ENCODE peak calls at places on chromosomes 13 and 19, in eight cellular contexts. H is tibial nerve; X is bronchial epithelial cell; K is CD4-positive, alpha-beta memory T cell; M is IMR-90; W is NT2/D1; E is heart right ventricle; A is CD8-positive, alpha-beta T cell. F is an unnamed sample.
A peak's percentile ranks its signal among the peaks of the same experiment; 100 is the strongest.

GRCh38 chr13:113551081-113552000 is 33.2 kb upstream of the TFDP1 start:
- DNase-seq in H (no peak), X (no peak), K (no peak), M (no peak), W (no peak), E (no peak), A (no peak), F (peak; percentile 38)

GRCh38 chr13:98300956-98301641 is 124.0 kb upstream of the RNF113B start:
- DNase-seq in H (no peak), X (peak; percentile 33), K (no peak), M (peak; percentile 82), W (no peak), E (no peak), A (no peak), F (no peak)

GRCh38 chr19:36916991-36917390 is 859 bp downstream of the ZNF568 start:
- DNase-seq in H (no peak), X (peak; percentile 20), K (no peak), M (peak; percentile 33), W (no peak), E (no peak), A (no peak), F (no peak)

GRCh38 chr13:45798851-45799250 is 52.7 kb downstream of the SIAH3 start:
- DNase-seq in H (no peak), X (no peak), K (no peak), M (no peak), W (no peak), E (no peak), A (no peak), F (no peak)

GRCh38 chr13:20475927-20476691 is 49.5 kb downstream of the CRYL1 start:
- DNase-seq in H (no peak), X (no peak), K (peak; percentile 87), M (no peak), W (no peak), E (no peak), A (peak; percentile 59), F (no peak)

GRCh38 chr13:64311112-64311511 is 2895.5 kb upstream of the PCDH20 start:
- DNase-seq in H (no peak), X (no peak), K (no peak), M (no peak), W (no peak), E (no peak), A (no peak), F (no peak)

GRCh38 chr19:1259873-1260748 is 9.0 kb upstream of the CIRBP start:
- DNase-seq in H (no peak), X (peak; percentile 68), K (peak; percentile 46), M (no peak), W (no peak), E (no peak), A (no peak), F (no peak)

GRCh38 chr13:101514695-101515275 is 62.3 kb downstream of the ITGBL1 start:
- DNase-seq in H (peak; percentile 81), X (peak; percentile 61), K (peak; percentile 32), M (peak; percentile 68), W (no peak), E (peak; percentile 23), A (no peak), F (no peak)

GRCh38 chr19:42216653-42217521 is 590 bp downstream of the DEDD2 start:
- DNase-seq in H (no peak), X (no peak), K (no peak), M (peak; percentile 16), W (peak; percentile 20), E (peak; percentile 20), A (no peak), F (no peak)

GRCh38 chr19:49887037-49887652 is 9.5 kb downstream of the IL4I1 start:
- DNase-seq in H (no peak), X (no peak), K (no peak), M (no peak), W (no peak), E (peak; percentile 19), A (no peak), F (no peak)

GRCh38 chr19:3058009-3058820 is 4.1 kb downstream of the TLE5 start:
- DNase-seq in H (no peak), X (no peak), K (no peak), M (no peak), W (no peak), E (no peak), A (no peak), F (no peak)

GRCh38 chr19:3057275-3057714 is 5.0 kb downstream of the TLE5 start:
- DNase-seq in H (peak; percentile 69), X (peak; percentile 23), K (no peak), M (no peak), W (no peak), E (peak; percentile 86), A (no peak), F (peak; percentile 90)

GRCh38 chr19:3054972-3055740 is 7.1 kb downstream of the TLE5 start:
- DNase-seq in H (no peak), X (peak; percentile 82), K (no peak), M (peak; percentile 17), W (no peak), E (no peak), A (no peak), F (no peak)

GRCh38 chr19:3055741-3056453 is 6.4 kb downstream of the TLE5 start:
- DNase-seq in H (no peak), X (peak; percentile 82), K (no peak), M (no peak), W (no peak), E (no peak), A (no peak), F (no peak)

DNA sequence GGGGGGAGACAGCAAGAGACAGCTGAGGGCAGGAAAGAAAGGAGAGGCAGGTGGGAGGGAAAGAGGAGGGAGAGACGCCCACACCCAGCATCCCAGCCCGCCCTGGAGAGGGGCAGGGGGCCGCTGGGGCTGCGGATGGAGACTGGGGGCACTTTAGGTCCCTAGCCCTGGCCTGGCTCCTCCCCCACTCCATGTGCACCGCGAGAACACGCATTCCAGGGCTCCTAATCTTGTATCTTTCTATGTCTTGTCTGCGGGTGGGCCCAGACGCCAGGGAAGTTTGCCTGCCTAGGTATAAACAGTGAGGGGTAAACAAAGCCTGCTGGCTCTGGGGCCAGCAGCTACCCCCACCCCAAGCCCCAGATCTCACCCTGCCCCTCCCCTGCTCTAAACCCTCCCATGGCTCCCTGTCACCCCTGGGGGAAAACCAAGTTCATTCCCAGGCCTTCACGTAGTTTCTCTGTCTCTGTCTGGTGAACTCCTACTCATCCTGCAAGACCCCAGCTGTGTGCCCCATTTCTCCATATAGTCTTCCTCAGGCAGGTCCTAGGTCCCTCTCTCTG is 5.8 kb downstream of the TLE5 start:
- DNase-seq in H (no peak), X (peak; percentile 19), K (no peak), M (no peak), W (no peak), E (no peak), A (no peak), F (no peak)
- H3K27me3 ChIP-seq in H (no peaks in the 10 kb centered on the region), X (no peaks in the 10 kb centered on the region), K (no peaks in the 10 kb centered on the region), M (no peaks in the 10 kb centered on the region), W (peaks cover 79% of the 10 kb centered on the region), E (no peaks in the 10 kb centered on the region), A (no peaks in the 10 kb centered on the region), F (no peaks in the 10 kb centered on the region)

DNA sequence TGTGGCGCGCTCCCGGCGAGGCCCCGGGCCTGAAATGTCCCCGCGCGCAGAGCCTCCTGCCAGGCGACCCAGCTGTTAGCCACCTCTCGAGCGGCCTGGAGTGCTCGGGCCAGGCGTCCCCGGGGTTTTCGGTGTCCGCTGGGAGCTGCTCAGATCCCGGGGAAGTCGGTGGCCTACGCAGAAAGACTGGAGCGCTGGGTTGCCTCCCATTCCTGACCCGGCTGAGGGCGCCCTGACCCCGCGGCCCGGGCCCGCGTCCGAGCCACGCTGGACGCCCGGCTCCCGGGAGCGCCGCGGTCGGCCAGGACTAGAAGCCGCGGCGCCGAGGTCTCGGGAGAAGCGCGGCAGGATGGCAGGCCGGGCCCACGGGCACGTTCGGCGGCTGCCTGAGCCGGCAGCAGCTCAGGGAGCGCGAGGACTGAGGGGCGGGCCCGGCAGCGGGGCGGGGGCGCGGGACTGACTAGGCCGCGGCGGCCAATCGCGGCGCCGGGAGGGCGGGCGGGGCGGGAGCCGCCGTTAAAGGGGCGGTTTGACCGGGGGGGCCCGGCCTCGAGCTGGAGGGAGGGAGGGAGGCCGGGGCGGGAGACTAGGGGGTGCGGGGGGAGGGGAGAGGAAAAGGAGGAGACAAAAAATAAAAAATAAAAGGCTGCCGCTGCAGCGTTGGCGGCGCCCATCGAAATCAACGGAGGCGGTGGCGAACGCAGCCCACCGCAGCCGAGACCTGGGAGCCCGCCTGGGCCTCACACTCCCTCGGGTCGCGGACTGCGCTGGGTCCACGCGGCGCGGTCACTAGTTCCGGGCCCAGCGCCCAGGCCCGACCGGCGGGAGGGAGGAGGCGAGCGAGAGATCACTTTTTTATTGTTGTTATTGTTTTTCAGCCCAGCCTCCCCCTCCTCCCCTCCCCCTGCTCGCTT is 1.1 kb upstream of the ZIC2 start:
- DNase-seq in H (no peak), X (peak; percentile 25), K (peak; percentile 58), M (peak; percentile 43), W (no peak), E (no peak), A (no peak), F (peak; percentile 57)
- H3K27me3 ChIP-seq in H (peaks cover 16% of the 10 kb centered on the region), X (peaks cover 70% of the 10 kb centered on the region), K (peaks cover 76% of the 10 kb centered on the region), M (peaks cover 89% of the 10 kb centered on the region), W (peaks cover 64% of the 10 kb centered on the region), E (peaks cover 99% of the 10 kb centered on the region), A (peaks cover 64% of the 10 kb centered on the region), F (peaks cover 60% of the 10 kb centered on the region)

DNA sequence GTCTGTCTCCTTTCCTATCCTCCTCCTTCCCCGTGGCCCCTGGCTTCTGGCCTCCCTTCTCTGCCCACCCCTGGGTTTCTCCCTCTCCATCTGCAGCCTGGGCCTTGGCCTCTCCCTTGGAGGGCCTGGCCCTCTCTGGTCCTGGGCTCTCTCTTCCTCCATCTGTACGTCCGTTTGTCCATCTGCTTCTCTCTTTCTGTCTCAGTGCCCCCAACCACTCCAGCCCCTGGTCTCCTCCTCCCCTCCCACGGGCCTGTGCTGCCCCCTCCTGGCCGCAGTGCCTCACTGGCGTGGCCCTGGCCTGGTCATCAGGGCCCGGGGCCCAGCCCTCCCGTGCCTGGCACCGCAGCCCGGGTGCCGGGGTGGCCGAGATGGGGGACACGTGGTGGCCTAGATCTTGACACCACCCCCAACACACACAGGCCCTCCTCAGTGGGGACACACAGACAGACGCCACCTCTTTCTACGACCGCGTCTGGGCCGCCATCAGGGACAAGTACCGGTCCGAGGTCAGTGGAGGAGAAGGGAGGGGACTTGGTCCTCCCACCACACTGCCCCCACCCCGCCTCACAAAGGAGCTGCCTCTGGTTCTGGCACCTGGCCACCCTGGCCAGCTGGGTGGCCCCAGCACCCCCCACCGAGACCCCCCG is 11.3 kb downstream of the PRKCSH start:
- DNase-seq in H (peak; percentile 49), X (no peak), K (peak; percentile 33), M (no peak), W (no peak), E (peak; percentile 39), A (no peak), F (no peak)
- H3K27me3 ChIP-seq in H (no peaks in the 10 kb centered on the region), X (no peaks in the 10 kb centered on the region), K (no peaks in the 10 kb centered on the region), M (no peaks in the 10 kb centered on the region), W (no peaks in the 10 kb centered on the region), E (no peaks in the 10 kb centered on the region), A (no peaks in the 10 kb centered on the region), F (no peaks in the 10 kb centered on the region)

GRCh38 chr13:77310161-77310560 is 16.7 kb downstream of the MYCBP2 start:
- DNase-seq in H (no peak), X (no peak), K (no peak), M (no peak), W (no peak), E (no peak), A (no peak), F (no peak)
- H3K27me3 ChIP-seq in H (no peaks in the 10 kb centered on the region), X (no peaks in the 10 kb centered on the region), K (no peaks in the 10 kb centered on the region), M (no peaks in the 10 kb centered on the region), W (no peaks in the 10 kb centered on the region), E (no peaks in the 10 kb centered on the region), A (no peaks in the 10 kb centered on the region), F (no peaks in the 10 kb centered on the region)